ENCODE peak calls at places on chromosomes 16 and 17, in five cellular contexts. L is activated CD4-positive, alpha-beta T cell treated with anti-CD3 and anti-CD28 coated beads, Interleukin-2, amount 10 ng/mL, durations not matched to agents 7 days and 5 days; N is kidney tubule cell; X is activated gamma-delta T cell treated with Interleukin-2 at 50 U/mL for 16 hours; B is NCI-H774. P is an unnamed sample.

GRCh38 chr16:9061358-9061813 is 30.1 kb upstream of the HAPSTR1 start:
- DNase-seq in L (no peak), N (no peak), X (no peak), B (peak; percentile 12), P (no peak)

GRCh38 chr16:29958756-29959155 is 3.1 kb upstream of the TMEM219 start:
- DNase-seq in L (no peak), N (no peak), X (no peak), B (no peak), P (no peak)

GRCh38 chr16:28151180-28151579 is 60.6 kb downstream of the XPO6 start:
- DNase-seq in L (no peak), N (no peak), X (no peak), B (no peak), P (no peak)

GRCh38 chr17:66799839-66800537 is 34.9 kb upstream of the CACNG5 start:
- DNase-seq in L (no peak), N (no peak), X (no peak), B (no peak), P (no peak)

GRCh38 chr16:55056585-55057520 is 126.2 kb downstream of the IRX5 start:
- DNase-seq in L (peak; percentile 8), N (peak; percentile 21), X (no peak), B (no peak), P (no peak)

GRCh38 chr17:6779411-6779810 is 3.4 kb downstream of the FBXO39 start:
- DNase-seq in L (no peak), N (peak; percentile 30), X (no peak), B (no peak), P (no peak)

GRCh38 chr16:1965610-1966009 is 984 bp upstream of the RPS2 start:
- DNase-seq in L (no peak), N (peak; percentile 20), X (no peak), B (no peak), P (no peak)

GRCh38 chr17:50271173-50271750 is 3.0 kb upstream of the TMEM92 start:
- DNase-seq in L (no peak), N (no peak), X (no peak), B (no peak), P (peak; percentile 18)

GRCh38 chr16:46857261-46857962 is 26.4 kb upstream of the C16orf87 start:
- DNase-seq in L (peak; percentile 13), N (peak; percentile 79), X (no peak), B (peak; percentile 53), P (peak; percentile 30)

GRCh38 chr17:63381101-63381729 is 64.9 kb downstream of the CYB561 start:
- DNase-seq in L (no peak), N (no peak), X (no peak), B (no peak), P (no peak)

GRCh38 chr17:70604854-70605253 is 435.5 kb downstream of the KCNJ2 start:
- DNase-seq in L (no peak), N (no peak), X (no peak), B (no peak), P (no peak)

GRCh38 chr16:19066988-19067348 is 446 bp upstream of the COQ7 start:
- DNase-seq in L (no peak), N (no peak), X (no peak), B (no peak), P (no peak)

GRCh38 chr16:84854759-84855158 is 35.0 kb downstream of the CRISPLD2 start:
- DNase-seq in L (no peak), N (no peak), X (no peak), B (no peak), P (no peak)

P was measured in colonic mucosa.